ENCODE peak calls at places on chromosomes 3 and 15, in five cellular contexts. E is heart right ventricle, I is tibial artery, B is ovary, Y is WERI-Rb-1. O is an unnamed sample.

GRCh38 chr3:54432975-54433374 is 310.6 kb downstream of the CACNA2D3 start:
- DNase-seq in E (no peak), I (no peak), Y (no peak), B (no peak), O (no peak)

GRCh38 chr3:66487475-66487874 is 13.3 kb downstream of the LRIG1 start:
- DNase-seq in I (peak; percentile 43), Y (no peak), E (no peak), B (no peak), O (no peak)

GRCh38 chr3:193842832-193843446 is 249.9 kb downstream of the OPA1 start:
- DNase-seq in E (no peak), I (no peak), Y (no peak), B (no peak), O (no peak)

GRCh38 chr3:45106874-45107273 is 39.3 kb downstream of the CDCP1 start:
- DNase-seq in E (no peak), B (no peak), I (no peak), Y (no peak), O (no peak)

GRCh38 chr3:12965999-12966846 is 107.0 kb downstream of the IQSEC1 start:
- DNase-seq in E (no peak), Y (peak; percentile 80), I (no peak), B (peak; percentile 51), O (peak; percentile 61)

GRCh38 chr15:87733005-87733404 is 523.5 kb downstream of the NTRK3 start:
- DNase-seq in E (no peak), Y (no peak), I (no peak), B (no peak), O (no peak)

GRCh38 chr3:34178415-34178814 is 380.0 kb downstream of the PDCD6IP start:
- DNase-seq in E (no peak), B (no peak), I (no peak), Y (no peak), O (no peak)

GRCh38 chr3:128492353-128493220 is at the start of gene GATA2:
- DNase-seq in Y (peak; percentile 59), B (no peak), I (peak; percentile 20), E (no peak), O (no peak)

GRCh38 chr3:4584537-4585249 is 91.5 kb downstream of the ITPR1 start:
- DNase-seq in E (no peak), I (peak; percentile 34), Y (no peak), B (peak; percentile 51), O (peak; percentile 47)

GRCh38 chr3:45226206-45226915 is at the start of gene TMEM158:
- DNase-seq in I (peak; percentile 70), B (peak; percentile 79), E (peak; percentile 84), Y (peak; percentile 85), O (peak; percentile 98)

GRCh38 chr3:150721285-150722130 is 17.8 kb upstream of the ERICH6 start:
- DNase-seq in I (no peak), B (no peak), Y (no peak), E (no peak), O (no peak)

GRCh38 chr3:97439373-97439772 is 325.2 kb upstream of the ARL6 start:
- DNase-seq in B (no peak), I (no peak), E (no peak), Y (no peak), O (no peak)

GRCh38 chr3:82643948-82644347 is 882.5 kb upstream of the GBE1 start:
- DNase-seq in B (no peak), E (no peak), Y (peak; percentile 51), I (no peak), O (no peak)

GRCh38 chr3:33664195-33664594 is 53.9 kb downstream of the CLASP2 start:
- DNase-seq in E (no peak), Y (no peak), I (no peak), B (no peak), O (no peak)

GRCh38 chr15:73988075-73988969 is 3.8 kb downstream of the STOML1 start:
- DNase-seq in Y (no peak), B (no peak), I (no peak), E (no peak), O (no peak)

GRCh38 chr3:78459751-78460150 is 1308.0 kb downstream of the ROBO1 start:
- DNase-seq in I (no peak), E (no peak), B (no peak), Y (no peak), O (no peak)

GRCh38 chr15:31214864-31215489 is 111.7 kb upstream of the KLF13 start:
- DNase-seq in Y (no peak), E (peak; percentile 54), I (peak; percentile 74), B (no peak), O (peak; percentile 86)

GRCh38 chr3:88280326-88280725 is 130.6 kb downstream of the C3orf38 start:
- DNase-seq in B (no peak), I (no peak), E (no peak), Y (no peak), O (no peak)

GRCh38 chr3:69174435-69174834 is 52.0 kb upstream of the LMOD3 start:
- DNase-seq in B (no peak), I (no peak), Y (no peak), E (no peak), O (no peak)

GRCh38 chr15:81002004-81002253 is 1.2 kb downstream of the TLNRD1 start:
- DNase-seq in I (no peak), Y (no peak), B (no peak), E (no peak), O (no peak)

GRCh38 chr3:150286390-150287147 is 121.5 kb upstream of the TSC22D2 start:
- DNase-seq in Y (peak; percentile 9), E (no peak), I (no peak), B (no peak), O (no peak)

GRCh38 chr3:122966045-122966444 is 61.5 kb downstream of the SEMA5B start:
- DNase-seq in B (no peak), E (no peak), Y (no peak), I (no peak), O (no peak)

GRCh38 chr15:41019174-41019573 is 65.9 kb downstream of the CHAC1 start:
- DNase-seq in B (no peak), E (no peak), Y (no peak), I (no peak), O (no peak)

GRCh38 chr3:17213102-17213501 is 328.3 kb downstream of the PLCL2 start:
- DNase-seq in Y (no peak), I (no peak), B (no peak), E (no peak), O (no peak)

GRCh38 chr3:192847918-192848317 is 69.7 kb downstream of the MB21D2 start:
- DNase-seq in E (no peak), I (no peak), Y (no peak), B (no peak), O (no peak)

GRCh38 chr3:82676356-82677026 is 915.0 kb upstream of the GBE1 start:
- DNase-seq in Y (no peak), I (no peak), B (no peak), E (no peak), O (no peak)

GRCh38 chr15:73697033-73697467 is 12.9 kb downstream of the CD276 start:
- DNase-seq in B (peak; percentile 91), I (peak; percentile 86), E (peak; percentile 80), Y (peak; percentile 38), O (peak; percentile 87)

GRCh38 chr3:38632989-38633388 is 16.5 kb downstream of the SCN5A start:
- DNase-seq in E (no peak), Y (no peak), I (no peak), B (no peak), O (no peak)

GRCh38 chr3:151503074-151503473 is 42.2 kb upstream of the IGSF10 start:
- DNase-seq in E (no peak), Y (no peak), B (no peak), I (no peak), O (no peak)

GRCh38 chr3:75906555-75907112 is 121.3 kb upstream of the ZNF717 start:
- DNase-seq in I (peak; percentile 25), Y (peak; percentile 90), E (no peak), B (no peak), O (peak; percentile 80)

GRCh38 chr3:70803317-70803716 is 490.9 kb upstream of the MDFIC2 start:
- DNase-seq in I (no peak), Y (no peak), B (no peak), E (no peak), O (no peak)

GRCh38 chr3:132981746-132982145 is 56.4 kb upstream of the TMEM108 start:
- DNase-seq in I (no peak), B (no peak), Y (no peak), E (no peak), O (no peak)

GRCh38 chr15:77535845-77536244 is 96.9 kb downstream of the LINGO1 start:
- DNase-seq in B (peak; percentile 5), E (no peak), Y (no peak), I (no peak), O (peak; percentile 15)

DNA sequence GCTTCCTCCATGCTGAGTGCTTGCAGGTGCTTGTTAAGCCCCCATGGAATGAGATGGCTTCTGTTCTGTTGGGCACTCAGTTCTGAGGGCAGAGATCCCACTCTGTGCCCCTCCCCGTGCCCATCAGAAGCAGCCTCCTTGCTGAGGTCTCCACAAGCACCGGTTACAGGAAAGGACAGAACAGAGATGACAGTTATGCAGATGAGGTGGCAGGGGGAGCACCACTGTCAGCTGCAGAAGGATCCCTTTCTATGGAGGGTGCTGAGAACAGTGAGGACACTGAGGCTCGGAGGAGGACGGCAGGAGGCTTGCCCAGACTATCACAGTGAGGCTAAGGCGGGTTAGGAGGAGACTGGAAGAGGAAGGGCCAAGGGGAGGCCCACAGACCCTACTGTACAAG is 12.4 kb downstream of the CACNA2D2 start:
- DNase-seq in E (no peak), B (no peak), I (no peak), Y (no peak), O (no peak)
- H3K27me3 ChIP-seq in E (no peaks in the 10 kb centered on the region), B (no peaks in the 10 kb centered on the region), I (no peaks in the 10 kb centered on the region), Y (no peaks in the 10 kb centered on the region), O (no peaks in the 10 kb centered on the region)

GRCh38 chr3:111691293-111691909 is 96.3 kb upstream of the ZBED2 start:
- DNase-seq in B (no peak), E (no peak), Y (no peak), I (no peak), O (no peak)
- TF ChIP-seq CTCF in B (no peak), E (peak; percentile 61), Y (peak; percentile 37), I (peak; percentile 19), O (no peak)

DNA sequence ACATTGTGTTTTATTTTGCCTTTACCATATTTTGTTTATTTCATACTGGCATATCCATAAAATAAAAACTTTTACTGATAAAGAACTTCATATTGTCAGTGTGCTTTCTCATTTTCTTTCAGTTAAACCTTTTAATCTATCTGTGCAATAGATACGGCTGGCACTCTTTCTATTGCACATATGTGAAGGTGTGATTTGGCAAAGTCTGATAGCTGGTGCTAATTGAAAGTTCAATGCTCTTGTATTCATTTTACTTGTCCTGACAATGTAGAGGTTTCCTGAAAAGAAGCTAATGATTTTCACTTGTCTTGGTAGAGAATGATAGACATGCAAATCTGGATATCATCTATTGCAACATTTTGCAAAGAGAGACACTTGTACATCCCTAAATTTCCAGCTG is 467.0 kb downstream of the NSUN3 start:
- DNase-seq in Y (no peak), I (no peak), B (no peak), E (no peak), O (no peak)
- H3K27me3 ChIP-seq in Y (peaks cover 3% of the 10 kb centered on the region), I (no peaks in the 10 kb centered on the region), B (no peaks in the 10 kb centered on the region), E (no peaks in the 10 kb centered on the region), O (no peaks in the 10 kb centered on the region)

GRCh38 chr3:44092497-44092896 is 149.2 kb upstream of the TOPAZ1 start:
- DNase-seq in I (no peak), E (no peak), Y (no peak), B (no peak), O (no peak)

DNA sequence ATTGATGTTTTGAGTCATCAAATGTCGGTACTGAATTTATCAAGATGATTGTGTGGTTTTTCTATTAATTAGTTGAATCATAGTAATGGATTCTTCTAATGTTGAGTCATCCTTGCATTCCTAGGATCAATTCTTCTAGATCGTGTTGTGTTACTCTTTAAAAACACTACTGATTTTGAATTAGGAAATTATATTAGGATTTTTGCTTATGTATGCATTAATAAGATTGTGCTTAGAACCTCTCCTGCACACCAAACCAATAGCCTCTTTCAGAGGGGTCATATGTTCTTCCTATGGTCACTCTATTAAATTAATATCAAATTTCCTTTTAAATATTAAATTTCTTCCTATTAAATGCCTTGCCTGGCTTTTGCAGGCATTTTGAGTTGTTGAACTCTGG is 151.7 kb upstream of the TOPAZ1 start:
- DNase-seq in E (no peak), I (no peak), B (no peak), Y (no peak), O (no peak)
- TF ChIP-seq CTCF in E (no peak), I (no peak), B (no peak), Y (no peak), O (no peak)